ENCODE peak calls at places on chromosome 14, in seven cellular contexts. I is A673; W is uterus; F is lower lobe of right lung; X is IMR-90; U is CD8-positive, alpha-beta T cell; J is GM13976. H is an unnamed sample.

GRCh38 chr14:104688505-104688754 is 988 bp upstream of the INF2 start:
- DNase-seq in I (no peak), W (no peak), F (no peak), X (no peak), U (no peak), J (no peak), H (no peak)

GRCh38 chr14:65210118-65210826 is 108.0 kb upstream of the MAX start:
- DNase-seq in I (no peak), W (no peak), F (no peak), X (peak; percentile 29), U (no peak), J (no peak), H (no peak)

GRCh38 chr14:95620659-95621059 is 65.6 kb upstream of the TCL1B start:
- DNase-seq in I (no peak), W (no peak), F (no peak), X (no peak), U (peak; percentile 26), J (no peak), H (peak; percentile 39)

GRCh38 chr14:42028607-42029006 is 421.9 kb downstream of the LRFN5 start:
- DNase-seq in I (no peak), W (no peak), F (no peak), X (no peak), U (no peak), J (no peak), H (no peak)

GRCh38 chr14:68819260-68819691 is 26.4 kb upstream of the ZFP36L1 start:
- DNase-seq in I (no peak), W (peak; percentile 75), F (no peak), X (peak; percentile 66), U (no peak), J (peak; percentile 18), H (no peak)

GRCh38 chr14:53880761-53881160 is 75.9 kb downstream of the BMP4 start:
- DNase-seq in I (no peak), W (no peak), F (no peak), X (no peak), U (no peak), J (no peak), H (no peak)

GRCh38 chr14:67240168-67240932 is 885 bp upstream of the PALS1 start:
- DNase-seq in I (peak; percentile 43), W (peak; percentile 44), F (peak; percentile 82), X (peak; percentile 11), U (peak; percentile 12), J (peak; percentile 25), H (peak; percentile 19)

GRCh38 chr14:52380294-52380693 is 66.2 kb downstream of the PTGER2 start:
- DNase-seq in I (no peak), W (no peak), F (no peak), X (peak; percentile 75), U (no peak), J (peak; percentile 46), H (peak; percentile 57)

GRCh38 chr14:82528011-82528410 is 994.4 kb upstream of the SEL1L start:
- DNase-seq in I (no peak), W (no peak), F (no peak), X (no peak), U (no peak), J (no peak), H (no peak)

GRCh38 chr14:31449971-31450610 is 7.2 kb downstream of the DTD2 start:
- DNase-seq in I (peak; percentile 61), W (no peak), F (no peak), X (peak; percentile 41), U (no peak), J (peak; percentile 51), H (peak; percentile 33)

GRCh38 chr14:102071283-102071998 is 15.4 kb downstream of the HSP90AA1 start:
- DNase-seq in I (peak; percentile 75), W (no peak), F (no peak), X (peak; percentile 81), U (no peak), J (no peak), H (no peak)

GRCh38 chr14:95290769-95291440 is 28.8 kb downstream of the CLMN start:
- DNase-seq in I (peak; percentile 55), W (peak; percentile 12), F (peak; percentile 61), X (no peak), U (no peak), J (peak; percentile 61), H (peak; percentile 57)

GRCh38 chr14:51869426-51870113 is 9.2 kb downstream of the GNG2 start:
- DNase-seq in I (no peak), W (no peak), F (no peak), X (no peak), U (peak; percentile 50), J (no peak), H (no peak)

GRCh38 chr14:29227631-29228030 is 461.0 kb downstream of the FOXG1 start:
- DNase-seq in I (no peak), W (no peak), F (no peak), X (peak; percentile 63), U (no peak), J (no peak), H (no peak)

GRCh38 chr14:71181215-71182003 is 274.1 kb downstream of the PCNX1 start:
- DNase-seq in I (peak; percentile 20), W (no peak), F (no peak), X (no peak), U (no peak), J (no peak), H (no peak)

GRCh38 chr14:20327005-20327869 is 5.8 kb downstream of the CCNB1IP1 start:
- DNase-seq in I (peak; percentile 76), W (no peak), F (no peak), X (peak; percentile 72), U (peak; percentile 35), J (peak; percentile 62), H (peak; percentile 60)

GRCh38 chr14:95140060-95140858 is 17.1 kb downstream of the DICER1 start:
- DNase-seq in I (no peak), W (no peak), F (no peak), X (peak; percentile 58), U (no peak), J (no peak), H (no peak)

GRCh38 chr14:53354331-53354730 is 201.2 kb upstream of the DDHD1 start:
- DNase-seq in I (no peak), W (no peak), F (no peak), X (no peak), U (no peak), J (no peak), H (no peak)

GRCh38 chr14:91380610-91381371 is 36.8 kb downstream of the CCDC88C start:
- DNase-seq in I (peak; percentile 99), W (peak; percentile 41), F (peak; percentile 44), X (no peak), U (no peak), J (no peak), H (no peak)

GRCh38 chr14:104268725-104269436 is 130.5 kb downstream of the KIF26A start:
- DNase-seq in I (no peak), W (peak; percentile 6), F (peak; percentile 36), X (no peak), U (peak; percentile 2), J (no peak), H (no peak)

GRCh38 chr14:20460458-20461229 is 590 bp downstream of the PIP4P1 start:
- DNase-seq in I (no peak), W (no peak), F (peak; percentile 74), X (no peak), U (peak; percentile 69), J (no peak), H (no peak)

GRCh38 chr14:72573725-72574426 is 320.0 kb downstream of the DPF3 start:
- DNase-seq in I (peak; percentile 11), W (no peak), F (no peak), X (no peak), U (no peak), J (no peak), H (no peak)

GRCh38 chr14:56817396-56817921 is 7.2 kb upstream of the OTX2 start:
- DNase-seq in I (no peak), W (no peak), F (no peak), X (no peak), U (no peak), J (no peak), H (no peak)

GRCh38 chr14:64232095-64232830 is 61.9 kb downstream of the ESR2 start:
- DNase-seq in I (no peak), W (no peak), F (no peak), X (peak; percentile 96), U (no peak), J (no peak), H (peak; percentile 33)

DNA sequence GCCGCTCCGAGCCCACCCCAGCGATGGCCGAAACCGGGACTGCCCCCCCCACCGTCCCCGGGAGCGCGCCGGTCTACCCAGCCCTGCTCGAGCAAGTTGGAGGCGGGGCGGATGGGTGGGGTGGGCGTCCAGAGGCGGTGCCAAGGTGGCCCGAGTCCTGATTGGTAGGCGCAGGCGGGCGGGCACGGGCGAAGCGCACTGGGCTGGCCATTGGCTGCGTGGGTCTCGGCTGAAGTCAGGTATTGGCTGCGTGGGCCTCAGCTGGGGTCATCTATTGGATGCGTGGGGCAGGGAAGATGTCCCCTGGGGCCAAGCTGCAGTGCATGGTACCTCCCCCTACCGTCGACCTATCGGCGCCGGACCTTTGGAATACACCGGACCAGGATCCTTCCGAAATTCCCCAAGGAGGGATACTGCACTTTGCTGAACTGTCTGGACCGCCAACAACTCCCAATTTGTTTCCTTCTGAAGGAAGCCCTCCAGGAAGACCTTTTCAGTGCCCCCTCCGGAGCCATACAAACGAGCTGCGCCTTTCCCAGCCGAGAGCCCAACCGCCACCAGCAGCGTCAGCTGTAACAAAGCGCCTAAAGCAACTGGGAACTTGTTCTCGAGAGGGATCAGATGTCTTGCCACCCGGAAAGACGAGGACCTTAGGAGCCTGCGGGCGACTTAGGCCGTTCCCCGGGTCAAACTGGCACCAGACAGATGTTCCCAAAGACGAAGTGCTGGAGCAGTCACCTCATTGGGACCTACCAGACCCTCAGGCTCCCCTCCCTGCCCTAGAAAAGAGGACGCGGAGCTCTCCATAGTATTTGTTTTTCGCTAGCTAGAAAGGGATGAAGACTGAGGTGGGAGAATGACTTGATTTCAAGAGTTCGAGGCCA is at the start of gene HOMEZ:
- DNase-seq in I (peak; percentile 99), W (peak; percentile 99), F (peak; percentile 99), X (peak; percentile 97), U (peak; percentile 97), J (peak; percentile 97), H (peak; percentile 97)
- TF ChIP-seq CTCF in I (peak; percentile 13), W (peak; percentile 16), F (no peak), X (peak; percentile 7), U (no peak), J (no peak), H (no peak)

DNA sequence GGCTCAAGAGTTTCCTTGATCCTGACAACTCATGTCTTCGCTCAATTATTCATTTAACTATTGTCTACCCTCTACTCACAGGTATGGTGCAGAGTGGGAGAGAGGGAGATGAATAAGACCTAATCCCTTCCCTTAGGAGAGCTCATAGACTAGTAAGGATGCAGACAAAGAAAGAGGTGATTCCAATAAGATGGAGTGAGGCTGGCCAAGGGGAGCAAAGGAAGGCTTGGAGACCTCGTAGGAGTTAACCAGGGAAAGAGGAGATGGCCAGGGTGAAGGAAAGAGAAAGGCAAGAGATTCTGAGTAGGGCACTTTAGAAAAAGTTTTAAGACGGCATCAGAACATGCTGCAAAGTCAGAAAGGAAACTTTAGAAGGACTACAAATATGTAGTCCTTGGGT is 588.5 kb downstream of the VRK1 start:
- DNase-seq in I (no peak), W (no peak), F (no peak), X (no peak), U (no peak), J (no peak), H (no peak)
- TF ChIP-seq CTCF in I (no peak), W (no peak), F (no peak), X (no peak), U (no peak), J (no peak), H (no peak)

GRCh38 chr14:92603309-92604257 is 90.0 kb downstream of the RIN3 start:
- DNase-seq in I (no peak), W (no peak), F (peak; percentile 60), X (peak; percentile 83), U (peak; percentile 63), J (no peak), H (no peak)
- TF ChIP-seq CTCF in I (no peak), W (no peak), F (peak; percentile 20), X (peak; percentile 32), U (peak; percentile 68), J (no peak), H (no peak)

GRCh38 chr14:25032092-25032784 is 17.7 kb downstream of the STXBP6 start:
- DNase-seq in I (peak; percentile 12), W (no peak), F (no peak), X (no peak), U (no peak), J (no peak), H (no peak)
- TF ChIP-seq CTCF in I (peak; percentile 44), W (no peak), F (peak; percentile 33), X (no peak), U (no peak), J (no peak), H (no peak)